ENCODE peak calls at places on chromosomes 13 and 19, in ten cellular contexts. Z is adrenal gland, Y is fibroblast of mammary gland, V is A549, Q is dorsolateral prefrontal cortex, H is tibial nerve, P is breast epithelium, S is mesothelial cell of epicardium, B is astrocyte of the spinal cord, F is Peyer's patch. W is an unnamed sample.

GRCh38 chr13:35927554-35927953 is 203.6 kb downstream of the DCLK1 start:
- DNase-seq in Z (peak; percentile 65), Y (peak; percentile 97), V (peak; percentile 21), Q (no peak), H (no peak), P (no peak), S (no peak), B (peak; percentile 66), F (no peak), W (no peak)

GRCh38 chr13:51793570-51794273 is 10.2 kb downstream of the DHRS12 start:
- DNase-seq in Z (peak; percentile 80), Y (peak; percentile 85), V (no peak), Q (no peak), H (no peak), P (no peak), S (no peak), B (peak; percentile 87), F (peak; percentile 77), W (no peak)

GRCh38 chr19:16076958-16077611 is 790 bp downstream of the TPM4 start:
- DNase-seq in Z (no peak), Y (no peak), V (no peak), Q (no peak), H (peak; percentile 64), P (peak; percentile 75), S (peak; percentile 49), B (no peak), F (peak; percentile 77), W (no peak)

GRCh38 chr13:27878274-27878673 is 41.5 kb upstream of the PDX1 start:
- DNase-seq in Z (no peak), Y (no peak), V (no peak), Q (no peak), H (no peak), P (no peak), S (no peak), B (no peak), F (no peak), W (no peak)

GRCh38 chr13:43377149-43377548 is 353.8 kb downstream of the DNAJC15 start:
- DNase-seq in Z (no peak), Y (peak; percentile 67), V (no peak), Q (peak; percentile 49), H (no peak), P (no peak), S (no peak), B (no peak), F (no peak), W (no peak)

GRCh38 chr19:38952395-38953165 is 21.8 kb downstream of the MRPS12 start:
- DNase-seq in Z (peak; percentile 36), Y (no peak), V (peak; percentile 81), Q (peak; percentile 44), H (no peak), P (no peak), S (no peak), B (no peak), F (peak; percentile 64), W (no peak)

GRCh38 chr13:113796211-113796875 is 37.3 kb downstream of the TMEM255B start:
- DNase-seq in Z (no peak), Y (no peak), V (no peak), Q (no peak), H (no peak), P (peak; percentile 40), S (no peak), B (no peak), F (peak; percentile 11), W (no peak)

GRCh38 chr19:45913874-45914830 is at the start of gene NANOS2:
- DNase-seq in Z (no peak), Y (no peak), V (no peak), Q (no peak), H (no peak), P (no peak), S (no peak), B (no peak), F (no peak), W (no peak)

GRCh38 chr19:3125900-3126524 is 9.8 kb upstream of the GNA15 start:
- DNase-seq in Z (peak; percentile 61), Y (peak; percentile 37), V (peak; percentile 40), Q (no peak), H (no peak), P (no peak), S (peak; percentile 67), B (no peak), F (peak; percentile 85), W (peak; percentile 62)

GRCh38 chr19:51615991-51616390 is 14.2 kb downstream of the SIGLEC5 start:
- DNase-seq in Z (no peak), Y (no peak), V (no peak), Q (no peak), H (no peak), P (no peak), S (no peak), B (no peak), F (no peak), W (no peak)

GRCh38 chr13:87777395-87777794 is 106.2 kb downstream of the SLITRK5 start:
- DNase-seq in Z (no peak), Y (no peak), V (no peak), Q (no peak), H (no peak), P (no peak), S (no peak), B (peak; percentile 34), F (no peak), W (no peak)

GRCh38 chr13:111904701-111905608 is 162.0 kb upstream of the SOX1 start:
- DNase-seq in Z (no peak), Y (no peak), V (no peak), Q (peak; percentile 6), H (no peak), P (no peak), S (peak; percentile 24), B (no peak), F (peak; percentile 22), W (no peak)

GRCh38 chr13:32323912-32324311 is 8.6 kb downstream of the BRCA2 start:
- DNase-seq in Z (no peak), Y (peak; percentile 74), V (no peak), Q (no peak), H (no peak), P (no peak), S (no peak), B (peak; percentile 72), F (no peak), W (no peak)

GRCh38 chr13:29756506-29756905 is 93.9 kb downstream of the UBL3 start:
- DNase-seq in Z (no peak), Y (peak; percentile 38), V (no peak), Q (no peak), H (no peak), P (no peak), S (no peak), B (peak; percentile 19), F (no peak), W (no peak)

GRCh38 chr19:35718345-35719041 is 690 bp downstream of the KMT2B start:
- DNase-seq in Z (no peak), Y (no peak), V (peak; percentile 50), Q (peak; percentile 16), H (no peak), P (no peak), S (peak; percentile 59), B (peak; percentile 2), F (peak; percentile 64), W (peak; percentile 34)

GRCh38 chr13:59437902-59438301 is 725.8 kb downstream of the DIAPH3 start:
- DNase-seq in Z (no peak), Y (no peak), V (no peak), Q (no peak), H (no peak), P (no peak), S (no peak), B (no peak), F (no peak), W (no peak)

GRCh38 chr19:45171211-45171623 is 6.8 kb downstream of the TRAPPC6A start:
- DNase-seq in Z (no peak), Y (no peak), V (no peak), Q (no peak), H (no peak), P (no peak), S (no peak), B (no peak), F (no peak), W (no peak)

DNA sequence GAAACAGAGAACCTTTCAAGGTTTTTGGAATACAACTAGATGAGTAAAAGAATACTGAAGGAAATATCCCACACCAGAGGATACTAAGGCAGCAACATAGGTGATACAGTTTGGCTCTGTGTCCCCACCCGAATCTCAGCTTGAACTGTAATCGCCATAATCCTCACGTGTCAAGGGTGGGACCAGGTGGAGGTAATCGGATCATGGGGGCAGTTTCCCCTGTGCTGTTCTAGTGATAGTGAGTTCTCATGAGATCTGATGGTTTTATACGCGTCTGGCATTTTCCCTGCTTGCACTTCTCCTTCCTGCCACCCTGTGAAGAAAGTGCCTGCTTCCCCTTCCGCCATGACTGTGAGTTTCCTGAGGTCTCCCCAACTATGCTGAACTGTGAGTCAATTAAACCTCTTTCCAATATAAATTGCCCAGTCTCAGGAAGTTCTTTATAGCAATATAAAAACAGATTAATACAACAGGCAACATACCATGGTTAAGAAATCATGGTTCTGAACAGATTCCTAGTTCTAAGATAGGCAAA is 97.0 kb downstream of the ABCC4 start:
- DNase-seq in Z (no peak), Y (no peak), V (no peak), Q (no peak), H (no peak), P (no peak), S (no peak), B (no peak), F (no peak), W (no peak)
- TF ChIP-seq CTCF in Z (no peak), Y (no peak), V (no peak), Q (no peak), H (no peak), P (no peak), S (no peak), B (no peak), F (no peak), W (no peak)

GRCh38 chr19:53076984-53077383 is 26.2 kb downstream of the ZNF160 start:
- DNase-seq in Z (peak; percentile 53), Y (peak; percentile 40), V (no peak), Q (peak; percentile 78), H (no peak), P (no peak), S (peak; percentile 67), B (peak; percentile 45), F (no peak), W (peak; percentile 15)
- TF ChIP-seq CTCF in Z (peak; percentile 85), Y (peak; percentile 38), V (no peak), Q (peak; percentile 76), H (no peak), P (peak; percentile 48), S (peak; percentile 73), B (peak; percentile 63), F (no peak), W (no peak)

DNA sequence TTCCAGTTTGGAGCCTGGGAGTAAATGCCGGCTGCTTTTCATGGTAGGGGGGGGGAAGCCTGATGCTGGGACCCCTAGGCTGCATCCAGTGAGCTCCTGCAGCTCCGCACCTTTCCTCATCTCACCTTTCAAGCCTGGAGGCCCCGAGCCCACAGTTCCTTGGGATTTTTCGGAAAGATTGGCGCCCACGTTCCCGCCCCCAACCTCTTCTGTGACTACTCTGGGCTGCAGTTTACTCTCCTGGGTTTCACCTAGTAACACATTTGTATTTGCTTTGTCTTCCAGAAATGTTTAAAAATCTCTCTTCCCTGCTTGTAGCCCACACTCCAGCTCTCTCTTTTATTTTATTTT is 51.9 kb upstream of the SPATA13 start:
- DNase-seq in Z (no peak), Y (no peak), V (no peak), Q (no peak), H (no peak), P (no peak), S (no peak), B (no peak), F (no peak), W (no peak)
- TF ChIP-seq CTCF in Z (no peak), Y (no peak), V (no peak), Q (no peak), H (no peak), P (no peak), S (no peak), B (no peak), F (no peak), W (no peak)

GRCh38 chr19:40858109-40858508 is 7.9 kb upstream of the CYP2A6 start:
- DNase-seq in Z (no peak), Y (no peak), V (no peak), Q (no peak), H (no peak), P (no peak), S (no peak), B (no peak), F (no peak), W (no peak)
- TF ChIP-seq CTCF in Z (no peak), Y (no peak), V (no peak), Q (no peak), H (no peak), P (no peak), S (no peak), B (no peak), F (no peak), W (no peak)

W was measured in natural killer cell.